ENCODE peak calls at places on chromosomes 13 and 19, in six cellular contexts. B is pancreas, H is fibroblast of lung, Q is cardiac muscle cell, F is breast epithelium, P is IMR-90. X is an unnamed sample. For H3K4me1, the result is how much of the 10 kb centered on the place peaks cover.

GRCh38 chr13:61350351-61350750 is 65.3 kb downstream of the PCDH20 start:
- DNase-seq in Q (no peak), B (no peak), H (no peak), F (no peak), P (no peak), X (no peak)

GRCh38 chr19:12272980-12273901 is 21.4 kb downstream of the ZNF44 start:
- DNase-seq in H (no peak), Q (no peak), P (no peak), F (no peak), B (no peak), X (no peak)

GRCh38 chr19:3324405-3324856 is 42.0 kb upstream of the NFIC start:
- DNase-seq in H (no peak), B (peak), F (no peak), P (no peak), Q (peak), X (peak)

GRCh38 chr13:72565893-72566292 is 161.5 kb downstream of the MZT1 start:
- DNase-seq in F (no peak), B (no peak), H (peak), Q (peak), P (peak), X (no peak)

GRCh38 chr13:100388923-100389322 is 199.7 kb downstream of the GGACT start:
- DNase-seq in H (no peak), F (no peak), P (no peak), Q (no peak), B (no peak), X (no peak)

GRCh38 chr13:26996965-26997752 is 174.5 kb downstream of the USP12 start:
- DNase-seq in B (no peak), Q (no peak), H (no peak), P (no peak), F (no peak), X (no peak)

GRCh38 chr13:113853518-113854237 is 10.2 kb downstream of the GAS6 start:
- DNase-seq in F (no peak), Q (peak), B (peak), H (peak), P (peak), X (peak)

GRCh38 chr19:5289060-5289990 is 51.3 kb downstream of the PTPRS start:
- DNase-seq in B (no peak), H (no peak), Q (no peak), F (no peak), P (no peak), X (no peak)

GRCh38 chr13:113832204-113832603 is 31.7 kb downstream of the GAS6 start:
- DNase-seq in F (no peak), Q (no peak), H (no peak), P (no peak), B (no peak), X (no peak)

GRCh38 chr13:30925429-30925828 is 7.0 kb upstream of the TEX26 start:
- DNase-seq in F (no peak), P (no peak), Q (no peak), B (no peak), H (no peak), X (no peak)

GRCh38 chr13:79987323-79987722 is 353.6 kb downstream of the SPRY2 start:
- DNase-seq in B (no peak), Q (no peak), H (no peak), F (no peak), P (peak), X (no peak)

DNA sequence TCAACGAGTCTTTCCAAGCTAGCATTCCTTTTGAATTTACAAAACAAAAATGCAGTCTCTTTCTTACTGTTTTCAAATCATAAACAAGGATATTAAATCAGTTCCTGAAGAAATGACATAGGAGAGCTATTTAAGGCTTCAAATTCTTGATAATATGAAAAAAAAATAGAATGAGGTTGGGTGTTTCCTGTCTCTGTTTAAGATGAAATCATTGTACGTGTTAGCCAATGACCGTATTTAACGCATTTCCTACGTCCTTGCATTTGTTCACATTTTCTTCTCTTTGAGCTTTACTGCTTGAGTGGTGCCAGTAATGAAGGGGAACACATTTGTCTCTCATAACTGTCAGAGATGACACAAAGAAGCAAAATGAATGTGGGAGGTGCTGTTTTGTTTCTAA is 821.3 kb downstream of the DIAPH3 start:
- DNase-seq in P (no peak), Q (peak), F (no peak), B (no peak), H (no peak), X (no peak)
- H3K4me1 ChIP-seq in P (under half), Q (under half), F (under half), B (under half), H (under half), X (half or more)

DNA sequence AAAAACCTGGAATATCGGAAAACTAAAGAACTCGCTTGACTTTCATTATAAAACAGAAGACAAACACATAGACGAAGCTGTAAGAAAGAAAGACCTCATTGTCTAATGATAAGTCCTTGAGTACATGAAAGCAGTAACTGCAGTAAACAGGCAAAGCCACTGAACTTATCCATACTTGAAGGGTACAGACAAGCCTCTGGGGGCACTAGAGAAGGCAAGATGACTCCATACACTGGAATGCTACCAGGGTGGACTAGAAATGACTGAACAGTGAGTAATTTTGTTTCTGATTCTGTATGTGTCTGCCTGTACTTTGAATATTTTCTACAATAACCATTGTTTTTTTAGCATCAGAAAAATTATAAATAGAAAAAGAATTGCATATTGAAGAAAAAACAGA is 507.9 kb downstream of the UQCRFS1 start:
- DNase-seq in B (no peak), H (peak), Q (peak), P (peak), F (no peak), X (no peak)
- TF ChIP-seq CTCF in B (no peak), H (peak), Q (peak), P (peak), F (no peak), X (no peak)

GRCh38 chr19:18020212-18021067 is 12.5 kb downstream of the ARRDC2 start:
- DNase-seq in Q (peak), P (peak), F (peak), B (peak), H (no peak), X (peak)
- H3K4me1 ChIP-seq in Q (under half), P (under half), F (under half), B (under half), H (under half), X (half or more)

DNA sequence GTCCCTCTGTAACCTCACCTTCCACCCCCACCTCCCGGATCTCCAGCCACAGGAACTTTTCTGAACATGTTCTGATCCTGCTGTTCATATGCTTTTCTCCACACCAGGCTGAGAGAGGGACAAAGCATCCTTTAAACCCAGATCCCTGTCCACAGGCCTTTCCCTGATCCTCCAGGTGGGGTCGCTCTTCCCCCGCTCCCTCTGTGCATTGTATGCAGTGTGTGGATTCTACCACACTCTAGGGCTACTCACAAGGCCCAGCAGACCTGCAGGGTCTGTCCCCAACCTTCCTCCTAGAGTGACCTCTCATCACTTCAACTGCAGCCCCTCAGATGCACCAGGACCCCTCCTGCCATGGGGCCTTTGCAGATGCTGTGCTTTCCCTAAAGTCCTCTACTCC is 1200.6 kb downstream of the UQCRFS1 start:
- DNase-seq in P (no peak), B (no peak), Q (no peak), H (no peak), F (no peak), X (no peak)
- TF ChIP-seq CTCF in P (no peak), B (no peak), Q (no peak), H (no peak), F (no peak), X (no peak)

GRCh38 chr13:110421696-110422395 is 114.8 kb downstream of the COL4A2 start:
- DNase-seq in F (no peak), P (peak), Q (peak), H (peak), B (no peak), X (no peak)
- H3K4me1 ChIP-seq in F (under half), P (under half), Q (under half), H (under half), B (under half), X (half or more)

DNA sequence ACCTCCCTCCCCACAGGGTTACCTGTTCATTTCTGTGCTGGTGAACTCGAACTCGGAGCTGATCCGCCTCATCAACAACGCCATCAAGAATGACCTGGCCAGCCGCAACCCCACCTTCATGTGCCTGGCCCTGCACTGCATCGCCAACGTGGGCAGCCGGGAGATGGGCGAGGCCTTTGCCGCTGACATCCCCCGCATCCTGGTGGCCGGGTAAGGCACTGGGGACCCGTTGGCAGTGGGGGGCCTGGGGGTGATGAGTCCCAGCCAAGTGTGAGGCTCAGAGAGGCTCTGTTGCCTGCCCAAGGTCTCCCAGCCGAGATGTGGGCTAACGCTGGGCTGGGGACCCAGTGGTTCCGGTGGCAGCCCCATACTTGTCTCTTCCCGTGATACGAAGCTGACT is 15.7 kb downstream of the AP2A1 start:
- DNase-seq in Q (no peak), F (no peak), P (no peak), H (no peak), B (no peak), X (no peak)
- TF ChIP-seq CTCF in Q (no peak), F (no peak), P (no peak), H (no peak), B (no peak), X (no peak)

GRCh38 chr13:33112745-33113144 is 96.5 kb downstream of the KL start:
- DNase-seq in B (no peak), F (no peak), P (peak), H (peak), Q (no peak), X (no peak)
- H3K4me1 ChIP-seq in B (under half), F (under half), P (under half), H (under half), Q (under half), X (half or more)